ENCODE peak calls at places on chromosomes 16 and 17, in five cellular contexts. One of them, this sample, is unnamed.

GRCh38 chr16:30761427-30761927 is 385 bp downstream of the CFAP119 start:
- DNase-seq in NCI-H1092: peak
- DNase-seq in NCI-H510A: peak
- DNase-seq in mammary epithelial cell: peak
- DNase-seq in CD4-positive, CD25-positive, alpha-beta regulatory T cell: peak
- DNase-seq in this sample: peak

GRCh38 chr17:2090804-2091534 is 36.1 kb downstream of the HIC1 start:
- DNase-seq in NCI-H510A: no peak
- DNase-seq in NCI-H1092: no peak
- DNase-seq in mammary epithelial cell: peak
- DNase-seq in CD4-positive, CD25-positive, alpha-beta regulatory T cell: no peak
- DNase-seq in this sample: peak

GRCh38 chr16:70770968-70771552 is 29.9 kb downstream of the VAC14 start:
- DNase-seq in NCI-H510A: no peak
- DNase-seq in mammary epithelial cell: peak
- DNase-seq in CD4-positive, CD25-positive, alpha-beta regulatory T cell: peak
- DNase-seq in NCI-H1092: no peak
- DNase-seq in this sample: peak

GRCh38 chr17:2959371-2960130 is 103.9 kb downstream of the OR1D5 start:
- DNase-seq in NCI-H510A: no peak
- DNase-seq in mammary epithelial cell: no peak
- DNase-seq in NCI-H1092: no peak
- DNase-seq in CD4-positive, CD25-positive, alpha-beta regulatory T cell: no peak
- DNase-seq in this sample: no peak

GRCh38 chr17:30151471-30151870 is 34.9 kb downstream of the NSRP1 start:
- DNase-seq in NCI-H1092: no peak
- DNase-seq in CD4-positive, CD25-positive, alpha-beta regulatory T cell: no peak
- DNase-seq in NCI-H510A: no peak
- DNase-seq in mammary epithelial cell: no peak
- DNase-seq in this sample: no peak

GRCh38 chr17:39402279-39402889 is 958 bp upstream of the FBXL20 start:
- DNase-seq in mammary epithelial cell: peak
- DNase-seq in NCI-H510A: peak
- DNase-seq in NCI-H1092: peak
- DNase-seq in CD4-positive, CD25-positive, alpha-beta regulatory T cell: peak
- DNase-seq in this sample: peak

GRCh38 chr17:50697663-50698272 is 9.9 kb downstream of the ANKRD40 start:
- DNase-seq in mammary epithelial cell: no peak
- DNase-seq in CD4-positive, CD25-positive, alpha-beta regulatory T cell: no peak
- DNase-seq in NCI-H510A: no peak
- DNase-seq in NCI-H1092: no peak
- DNase-seq in this sample: no peak

GRCh38 chr17:17847102-17847501 is 10.3 kb upstream of the SREBF1 start:
- DNase-seq in CD4-positive, CD25-positive, alpha-beta regulatory T cell: no peak
- DNase-seq in NCI-H1092: no peak
- DNase-seq in mammary epithelial cell: no peak
- DNase-seq in NCI-H510A: no peak
- DNase-seq in this sample: no peak

GRCh38 chr16:10594312-10594950 is 14.0 kb upstream of the EMP2 start:
- DNase-seq in CD4-positive, CD25-positive, alpha-beta regulatory T cell: no peak
- DNase-seq in NCI-H510A: peak
- DNase-seq in NCI-H1092: no peak
- DNase-seq in mammary epithelial cell: peak
- DNase-seq in this sample: peak

GRCh38 chr16:70495425-70496182 is 27.8 kb downstream of the COG4 start:
- DNase-seq in NCI-H510A: no peak
- DNase-seq in NCI-H1092: no peak
- DNase-seq in mammary epithelial cell: no peak
- DNase-seq in CD4-positive, CD25-positive, alpha-beta regulatory T cell: no peak
- DNase-seq in this sample: no peak

GRCh38 chr17:79531191-79531590 is 79.7 kb downstream of the RBFOX3 start:
- DNase-seq in NCI-H1092: no peak
- DNase-seq in mammary epithelial cell: no peak
- DNase-seq in NCI-H510A: no peak
- DNase-seq in CD4-positive, CD25-positive, alpha-beta regulatory T cell: no peak
- DNase-seq in this sample: no peak

GRCh38 chr17:76501827-76502307 is 644 bp upstream of the RHBDF2 start:
- DNase-seq in mammary epithelial cell: no peak
- DNase-seq in NCI-H510A: no peak
- DNase-seq in NCI-H1092: no peak
- DNase-seq in CD4-positive, CD25-positive, alpha-beta regulatory T cell: no peak
- DNase-seq in this sample: no peak

GRCh38 chr16:10558746-10559641 is 21.4 kb downstream of the EMP2 start:
- DNase-seq in mammary epithelial cell: peak
- DNase-seq in NCI-H510A: no peak
- DNase-seq in NCI-H1092: no peak
- DNase-seq in CD4-positive, CD25-positive, alpha-beta regulatory T cell: no peak
- DNase-seq in this sample: no peak

GRCh38 chr17:79888009-79888540 is 48.8 kb upstream of the CBX4 start:
- DNase-seq in mammary epithelial cell: no peak
- DNase-seq in NCI-H510A: no peak
- DNase-seq in NCI-H1092: no peak
- DNase-seq in CD4-positive, CD25-positive, alpha-beta regulatory T cell: no peak
- DNase-seq in this sample: no peak

GRCh38 chr16:77951788-77952187 is 70.6 kb upstream of the CLEC3A start:
- DNase-seq in NCI-H510A: peak
- DNase-seq in CD4-positive, CD25-positive, alpha-beta regulatory T cell: no peak
- DNase-seq in NCI-H1092: peak
- DNase-seq in mammary epithelial cell: peak
- DNase-seq in this sample: peak

GRCh38 chr17:67452681-67453554 is 75.8 kb downstream of the PITPNC1 start:
- DNase-seq in NCI-H510A: no peak
- DNase-seq in CD4-positive, CD25-positive, alpha-beta regulatory T cell: no peak
- DNase-seq in NCI-H1092: no peak
- DNase-seq in mammary epithelial cell: no peak
- DNase-seq in this sample: no peak

GRCh38 chr16:83365166-83365565 is 442.6 kb upstream of the HSBP1 start:
- DNase-seq in CD4-positive, CD25-positive, alpha-beta regulatory T cell: no peak
- DNase-seq in mammary epithelial cell: peak
- DNase-seq in NCI-H1092: no peak
- DNase-seq in NCI-H510A: no peak
- DNase-seq in this sample: peak

GRCh38 chr16:86679490-86679889 is 101.1 kb downstream of the FOXL1 start:
- DNase-seq in CD4-positive, CD25-positive, alpha-beta regulatory T cell: no peak
- DNase-seq in NCI-H510A: no peak
- DNase-seq in NCI-H1092: no peak
- DNase-seq in mammary epithelial cell: peak
- DNase-seq in this sample: peak

GRCh38 chr17:77769215-77769614 is 189.3 kb upstream of the TNRC6C start:
- DNase-seq in mammary epithelial cell: no peak
- DNase-seq in NCI-H1092: peak
- DNase-seq in CD4-positive, CD25-positive, alpha-beta regulatory T cell: no peak
- DNase-seq in NCI-H510A: peak
- DNase-seq in this sample: no peak

GRCh38 chr16:75319513-75320401 is 68.3 kb upstream of the BCAR1 start:
- DNase-seq in mammary epithelial cell: peak
- DNase-seq in CD4-positive, CD25-positive, alpha-beta regulatory T cell: no peak
- DNase-seq in NCI-H510A: no peak
- DNase-seq in NCI-H1092: no peak
- DNase-seq in this sample: peak

GRCh38 chr17:28397687-28398279 is 8.2 kb downstream of the SLC46A1 start:
- DNase-seq in NCI-H1092: no peak
- DNase-seq in NCI-H510A: no peak
- DNase-seq in mammary epithelial cell: no peak
- DNase-seq in CD4-positive, CD25-positive, alpha-beta regulatory T cell: no peak
- DNase-seq in this sample: no peak

GRCh38 chr17:15238064-15238463 is 27.1 kb downstream of the PMP22 start:
- DNase-seq in NCI-H510A: no peak
- DNase-seq in NCI-H1092: no peak
- DNase-seq in CD4-positive, CD25-positive, alpha-beta regulatory T cell: no peak
- DNase-seq in mammary epithelial cell: no peak
- DNase-seq in this sample: no peak

GRCh38 chr16:68086336-68086821 is 1.2 kb downstream of the NFATC3 start:
- DNase-seq in NCI-H510A: no peak
- DNase-seq in NCI-H1092: no peak
- DNase-seq in CD4-positive, CD25-positive, alpha-beta regulatory T cell: no peak
- DNase-seq in mammary epithelial cell: peak
- DNase-seq in this sample: peak

GRCh38 chr17:49494937-49495841 is at the start of gene NGFR:
- DNase-seq in NCI-H510A: peak
- DNase-seq in mammary epithelial cell: peak
- DNase-seq in CD4-positive, CD25-positive, alpha-beta regulatory T cell: peak
- DNase-seq in NCI-H1092: no peak
- DNase-seq in this sample: peak

GRCh38 chr16:80627108-80627507 is 86.3 kb downstream of the DYNLRB2 start:
- DNase-seq in NCI-H510A: no peak
- DNase-seq in CD4-positive, CD25-positive, alpha-beta regulatory T cell: no peak
- DNase-seq in NCI-H1092: no peak
- DNase-seq in mammary epithelial cell: no peak
- DNase-seq in this sample: no peak

GRCh38 chr17:81577278-81578000 is 25.3 kb upstream of the FAAP100 start:
- DNase-seq in NCI-H1092: no peak
- DNase-seq in CD4-positive, CD25-positive, alpha-beta regulatory T cell: no peak
- DNase-seq in mammary epithelial cell: no peak
- DNase-seq in NCI-H510A: no peak
- DNase-seq in this sample: peak

GRCh38 chr16:22813223-22813945 is 578 bp upstream of the HS3ST2 start:
- DNase-seq in CD4-positive, CD25-positive, alpha-beta regulatory T cell: no peak
- DNase-seq in NCI-H510A: peak
- DNase-seq in mammary epithelial cell: peak
- DNase-seq in NCI-H1092: no peak
- DNase-seq in this sample: peak

GRCh38 chr16:88662222-88662842 is 559 bp downstream of the MVD start:
- DNase-seq in CD4-positive, CD25-positive, alpha-beta regulatory T cell: peak
- DNase-seq in NCI-H510A: no peak
- DNase-seq in NCI-H1092: no peak
- DNase-seq in mammary epithelial cell: peak
- DNase-seq in this sample: no peak

GRCh38 chr16:19680972-19681371 is 37.1 kb downstream of the KNOP1 start:
- DNase-seq in mammary epithelial cell: no peak
- DNase-seq in NCI-H1092: no peak
- DNase-seq in NCI-H510A: no peak
- DNase-seq in CD4-positive, CD25-positive, alpha-beta regulatory T cell: no peak
- DNase-seq in this sample: no peak

GRCh38 chr16:7268182-7268581 is 64.5 kb upstream of the RBFOX1 start:
- DNase-seq in CD4-positive, CD25-positive, alpha-beta regulatory T cell: no peak
- DNase-seq in mammary epithelial cell: peak
- DNase-seq in NCI-H510A: no peak
- DNase-seq in NCI-H1092: peak
- DNase-seq in this sample: peak

GRCh38 chr17:75625813-75626486 is 7.3 kb upstream of the SMIM5 start:
- DNase-seq in NCI-H1092: peak
- DNase-seq in mammary epithelial cell: no peak
- DNase-seq in NCI-H510A: no peak
- DNase-seq in CD4-positive, CD25-positive, alpha-beta regulatory T cell: no peak
- DNase-seq in this sample: peak

GRCh38 chr17:56367381-56367780 is 214.1 kb downstream of the ANKFN1 start:
- DNase-seq in mammary epithelial cell: no peak
- DNase-seq in NCI-H1092: no peak
- DNase-seq in NCI-H510A: no peak
- DNase-seq in CD4-positive, CD25-positive, alpha-beta regulatory T cell: no peak
- DNase-seq in this sample: no peak

GRCh38 chr16:85759136-85759535 is 8.2 kb upstream of the C16orf74 start:
- DNase-seq in CD4-positive, CD25-positive, alpha-beta regulatory T cell: no peak
- DNase-seq in mammary epithelial cell: no peak
- DNase-seq in NCI-H510A: no peak
- DNase-seq in NCI-H1092: no peak
- DNase-seq in this sample: no peak

GRCh38 chr16:1548727-1549126 is 15.3 kb downstream of the TMEM204 start:
- DNase-seq in mammary epithelial cell: no peak
- DNase-seq in NCI-H1092: no peak
- DNase-seq in NCI-H510A: no peak
- DNase-seq in CD4-positive, CD25-positive, alpha-beta regulatory T cell: no peak
- DNase-seq in this sample: peak

GRCh38 chr16:82671743-82672142 is 45.0 kb downstream of the CDH13 start:
- DNase-seq in NCI-H510A: no peak
- DNase-seq in NCI-H1092: no peak
- DNase-seq in mammary epithelial cell: no peak
- DNase-seq in CD4-positive, CD25-positive, alpha-beta regulatory T cell: no peak
- DNase-seq in this sample: no peak

GRCh38 chr16:85126731-85127662 is 14.7 kb upstream of the CIBAR2 start:
- DNase-seq in NCI-H1092: no peak
- DNase-seq in NCI-H510A: no peak
- DNase-seq in mammary epithelial cell: peak
- DNase-seq in CD4-positive, CD25-positive, alpha-beta regulatory T cell: no peak
- DNase-seq in this sample: peak

GRCh38 chr16:57341062-57341440 is 17.5 kb upstream of the CCL22 start:
- DNase-seq in NCI-H1092: no peak
- DNase-seq in mammary epithelial cell: no peak
- DNase-seq in CD4-positive, CD25-positive, alpha-beta regulatory T cell: no peak
- DNase-seq in NCI-H510A: no peak
- DNase-seq in this sample: no peak

GRCh38 chr17:28725660-28726395 is at the start of gene TLCD1:
- DNase-seq in NCI-H1092: peak
- DNase-seq in NCI-H510A: peak
- DNase-seq in CD4-positive, CD25-positive, alpha-beta regulatory T cell: peak
- DNase-seq in mammary epithelial cell: peak
- DNase-seq in this sample: peak

GRCh38 chr17:68057531-68057952 is 22.0 kb downstream of the KPNA2 start:
- DNase-seq in mammary epithelial cell: no peak
- DNase-seq in NCI-H510A: no peak
- DNase-seq in NCI-H1092: no peak
- DNase-seq in CD4-positive, CD25-positive, alpha-beta regulatory T cell: no peak
- DNase-seq in this sample: peak